ENCODE peak calls at places on chromosome 3, in four cellular contexts. S, D, Y and G are unnamed samples.
A peak's percentile ranks its signal among the peaks of the same experiment; 100 is the strongest.

GRCh38 chr3:171257251-171258179 is 202.7 kb downstream of the TNIK start:
- DNase-seq in S (no peak), D (no peak), Y (no peak), G (no peak)

GRCh38 chr3:23749589-23749988 is 56.2 kb upstream of the UBE2E1 start:
- DNase-seq in S (no peak), D (no peak), Y (no peak), G (no peak)

GRCh38 chr3:151434151-151434890 is 26.5 kb downstream of the IGSF10 start:
- DNase-seq in S (no peak), D (no peak), Y (no peak), G (no peak)

GRCh38 chr3:8776406-8776805 is 7.0 kb upstream of the OXTR start:
- DNase-seq in S (no peak), D (no peak), Y (no peak), G (no peak)

GRCh38 chr3:25035511-25035910 is 392.6 kb upstream of the RARB start:
- DNase-seq in S (no peak), D (no peak), Y (no peak), G (no peak)

GRCh38 chr3:114649331-114649730 is 355.5 kb downstream of the TIGIT start:
- DNase-seq in S (no peak), D (no peak), Y (no peak), G (no peak)

GRCh38 chr3:129593595-129594339 is 12.7 kb downstream of the PLXND1 start:
- DNase-seq in S (no peak), D (peak; percentile 87), Y (peak; percentile 50), G (peak; percentile 71)

GRCh38 chr3:159988617-159989251 is at the start of gene IL12A:
- DNase-seq in S (peak; percentile 75), D (peak; percentile 92), Y (peak; percentile 70), G (peak; percentile 71)

GRCh38 chr3:38397320-38397719 is 50.7 kb downstream of the XYLB start:
- DNase-seq in S (no peak), D (no peak), Y (peak; percentile 3), G (peak; percentile 28)

GRCh38 chr3:136353461-136353860 is 103.3 kb downstream of the PCCB start:
- DNase-seq in S (no peak), D (no peak), Y (no peak), G (no peak)

GRCh38 chr3:136960838-136961836 is 3.4 kb downstream of the IL20RB start:
- DNase-seq in S (no peak), D (no peak), Y (no peak), G (no peak)

GRCh38 chr3:100899440-100900091 is 93.7 kb downstream of the ABI3BP start:
- DNase-seq in S (no peak), D (no peak), Y (no peak), G (no peak)

GRCh38 chr3:100155105-100155504 is 40.8 kb upstream of the FILIP1L start:
- DNase-seq in S (no peak), D (no peak), Y (no peak), G (no peak)

GRCh38 chr3:195744437-195744836 is 23.7 kb downstream of the MUC20 start:
- DNase-seq in S (no peak), D (no peak), Y (no peak), G (no peak)

GRCh38 chr3:5298453-5298852 is 110.9 kb downstream of the EDEM1 start:
- DNase-seq in S (no peak), D (no peak), Y (no peak), G (no peak)

GRCh38 chr3:52458770-52459540 is 3.6 kb downstream of the NISCH start:
- DNase-seq in S (no peak), D (no peak), Y (no peak), G (no peak)

GRCh38 chr3:195809796-195810454 is 1.8 kb downstream of the MUC4 start:
- DNase-seq in S (no peak), D (no peak), Y (no peak), G (no peak)

GRCh38 chr3:187778726-187779125 is 33.5 kb upstream of the BCL6 start:
- DNase-seq in S (no peak), D (no peak), Y (no peak), G (no peak)

GRCh38 chr3:113556556-113557335 is 24.4 kb downstream of the SIDT1 start:
- DNase-seq in S (no peak), D (no peak), Y (no peak), G (no peak)

GRCh38 chr3:61774279-61774890 is 213.0 kb downstream of the PTPRG start:
- DNase-seq in S (no peak), D (no peak), Y (no peak), G (no peak)

GRCh38 chr3:156317457-156317856 is 197.1 kb downstream of the KCNAB1 start:
- DNase-seq in S (no peak), D (no peak), Y (peak; percentile 44), G (no peak)

GRCh38 chr3:153927107-153927506 is 194.1 kb upstream of the ARHGEF26 start:
- DNase-seq in S (no peak), D (no peak), Y (no peak), G (no peak)

GRCh38 chr3:115683305-115683704 is 60.0 kb downstream of the GAP43 start:
- DNase-seq in S (no peak), D (no peak), Y (no peak), G (no peak)

GRCh38 chr3:126040386-126040785 is 43.5 kb downstream of the SLC41A3 start:
- DNase-seq in S (no peak), D (no peak), Y (no peak), G (peak; percentile 42)

GRCh38 chr3:43316783-43317460 is 30.6 kb downstream of the SNRK start:
- DNase-seq in S (no peak), D (no peak), Y (no peak), G (no peak)

GRCh38 chr3:33980252-33980651 is 181.8 kb downstream of the PDCD6IP start:
- DNase-seq in S (no peak), D (no peak), Y (no peak), G (no peak)

GRCh38 chr3:81753416-81754014 is 7.9 kb downstream of the GBE1 start:
- DNase-seq in S (no peak), D (no peak), Y (no peak), G (no peak)

GRCh38 chr3:14773691-14774128 is 45.1 kb upstream of the FGD5 start:
- DNase-seq in S (no peak), D (peak; percentile 56), Y (no peak), G (peak; percentile 34)

GRCh38 chr3:34284959-34285358 is 486.5 kb downstream of the PDCD6IP start:
- DNase-seq in S (no peak), D (no peak), Y (no peak), G (no peak)

GRCh38 chr3:65999606-66000005 is 39.1 kb downstream of the MAGI1 start:
- DNase-seq in S (no peak), D (no peak), Y (no peak), G (no peak)

GRCh38 chr3:25480811-25481210 is 52.7 kb downstream of the RARB start:
- DNase-seq in S (no peak), D (no peak), Y (no peak), G (no peak)

GRCh38 chr3:64138046-64138445 is 87.2 kb downstream of the PRICKLE2 start:
- DNase-seq in S (no peak), D (no peak), Y (no peak), G (no peak)

GRCh38 chr3:5013021-5013906 is 34.0 kb downstream of the BHLHE40 start:
- DNase-seq in S (no peak), D (peak; percentile 51), Y (peak; percentile 60), G (no peak)

GRCh38 chr3:27714692-27715453 is 7.2 kb downstream of the EOMES start:
- DNase-seq in S (no peak), D (peak; percentile 77), Y (peak; percentile 79), G (no peak)

GRCh38 chr3:138383715-138384114 is 35.3 kb downstream of the MRAS start:
- DNase-seq in S (no peak), D (peak; percentile 34), Y (no peak), G (no peak)

GRCh38 chr3:128970741-128971048 is 23.2 kb downstream of the CFAP92 start:
- DNase-seq in S (no peak), D (no peak), Y (no peak), G (no peak)

DNA sequence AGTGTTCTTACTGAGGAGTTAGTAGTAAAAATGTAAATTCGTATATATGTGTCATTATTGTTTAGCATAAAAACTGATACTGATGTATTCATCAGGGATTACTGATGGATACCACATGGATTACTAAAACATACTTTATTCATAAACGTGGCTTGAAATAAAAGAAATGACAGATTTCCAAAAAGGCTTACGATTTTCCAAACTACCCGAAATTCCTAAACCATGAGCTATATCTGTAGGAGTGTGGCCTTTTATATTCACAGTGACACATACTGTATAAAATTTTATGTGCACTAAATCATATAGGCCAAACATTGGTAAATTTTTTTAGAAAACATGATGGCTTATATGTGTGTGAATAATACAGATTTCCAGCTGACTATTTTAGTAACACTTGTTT is 6.9 kb downstream of the TSC22D2 start:
- DNase-seq in S (no peak), D (no peak), Y (no peak), G (no peak)
- H3K27ac ChIP-seq in S (no peak overlapping the region), D (no peak overlapping the region), Y (no peak overlapping the region), G (no peak overlapping the region)

DNA sequence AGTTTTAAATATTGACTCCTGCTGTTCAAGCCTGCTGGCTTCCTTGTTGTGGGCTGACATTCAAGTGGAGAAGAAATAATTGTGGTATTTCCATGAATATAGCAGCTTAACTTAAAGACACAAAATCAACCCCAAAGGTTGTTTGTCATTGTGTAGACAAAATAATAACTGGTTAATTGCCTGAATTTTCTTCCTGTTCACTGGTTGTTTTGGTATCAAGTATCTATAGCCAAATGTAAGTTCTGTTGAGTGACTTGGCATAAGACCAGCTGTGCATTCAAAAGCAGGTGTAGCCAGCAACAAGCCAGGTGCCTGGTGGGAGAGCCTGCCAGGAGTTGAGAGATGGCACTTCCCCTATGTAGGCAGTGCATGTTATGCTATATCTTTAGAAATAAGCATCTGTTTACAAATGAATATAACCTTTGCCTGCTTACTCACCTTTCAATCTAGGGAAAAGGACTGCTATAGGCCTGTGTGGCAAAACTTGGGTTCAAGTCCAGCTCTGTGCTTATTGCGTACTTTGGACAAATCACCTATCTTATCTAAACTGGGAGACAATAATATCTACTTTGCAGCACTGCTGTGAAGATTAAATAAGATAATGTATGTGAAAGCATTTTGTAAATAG is 84.9 kb upstream of the TBL1XR1 start:
- DNase-seq in S (no peak), D (no peak), Y (peak; percentile 83), G (no peak)
- H3K27ac ChIP-seq in S (no peak overlapping the region), D (no peak overlapping the region), Y (peak overlapping the region; percentile 34), G (no peak overlapping the region)

GRCh38 chr3:79039192-79039591 is 728.6 kb downstream of the ROBO1 start:
- DNase-seq in S (no peak), D (no peak), Y (no peak), G (no peak)

GRCh38 chr3:79038636-79039035 is 729.2 kb downstream of the ROBO1 start:
- DNase-seq in S (no peak), D (no peak), Y (no peak), G (no peak)

GRCh38 chr3:79041621-79042020 is 726.2 kb downstream of the ROBO1 start:
- DNase-seq in S (no peak), D (no peak), Y (no peak), G (no peak)

GRCh38 chr3:79040091-79040490 is 727.7 kb downstream of the ROBO1 start:
- DNase-seq in S (no peak), D (no peak), Y (no peak), G (no peak)

DNA sequence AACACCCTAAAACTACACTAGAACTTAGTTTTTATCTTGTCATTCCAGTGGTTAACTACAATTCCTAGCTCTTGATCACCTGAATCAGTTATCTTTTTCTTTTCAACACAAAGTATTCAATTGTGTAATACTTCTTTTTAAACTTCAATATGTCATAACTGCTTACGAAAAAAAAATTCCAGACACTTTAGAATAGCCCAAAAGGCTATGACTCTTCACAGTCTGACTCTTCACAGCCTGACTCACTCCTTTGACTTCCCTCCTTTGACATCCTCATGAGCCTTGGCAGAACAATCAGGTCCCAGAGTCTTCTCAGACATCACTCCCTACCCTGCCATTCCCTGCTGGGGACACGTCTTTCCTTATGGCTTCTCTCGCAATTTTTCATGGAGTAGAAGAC is 727.1 kb downstream of the ROBO1 start:
- DNase-seq in S (no peak), D (no peak), Y (no peak), G (no peak)
- H3K27ac ChIP-seq in S (no peak overlapping the region), D (no peak overlapping the region), Y (no peak overlapping the region), G (no peak overlapping the region)

GRCh38 chr3:169356284-169356955 is 307.1 kb downstream of the MECOM start:
- DNase-seq in S (no peak), D (no peak), Y (no peak), G (no peak)
- H3K27ac ChIP-seq in S (no peak overlapping the region), D (no peak overlapping the region), Y (no peak overlapping the region), G (no peak overlapping the region)